ENCODE peak calls at places on chromosomes 11 and 22, in six cellular contexts. One of them, this sample, is unnamed. For H3K27me3, the result is how much of the 10 kb centered on the place peaks cover.

GRCh38 chr11:70203749-70204465 is 811 bp downstream of the FADD start:
- DNase-seq in esophagus muscularis mucosa: no peak
- DNase-seq in uterus: peak
- DNase-seq in K562: peak
- DNase-seq in heart left ventricle: peak
- DNase-seq in tibial nerve: no peak
- DNase-seq in this sample: peak

GRCh38 chr11:61516675-61517516 is 8.3 kb downstream of the LRRC10B start:
- DNase-seq in esophagus muscularis mucosa: no peak
- DNase-seq in uterus: no peak
- DNase-seq in K562: peak
- DNase-seq in heart left ventricle: no peak
- DNase-seq in tibial nerve: no peak
- DNase-seq in this sample: no peak

GRCh38 chr22:27879923-27880322 is 39.1 kb downstream of the PITPNB start:
- DNase-seq in esophagus muscularis mucosa: no peak
- DNase-seq in uterus: no peak
- DNase-seq in K562: peak
- DNase-seq in heart left ventricle: no peak
- DNase-seq in tibial nerve: no peak
- DNase-seq in this sample: no peak

GRCh38 chr11:120835601-120836228 is 188.2 kb upstream of the TBCEL start:
- DNase-seq in esophagus muscularis mucosa: no peak
- DNase-seq in uterus: no peak
- DNase-seq in K562: no peak
- DNase-seq in heart left ventricle: no peak
- DNase-seq in tibial nerve: no peak
- DNase-seq in this sample: no peak

GRCh38 chr11:72634472-72635095 is 39.6 kb downstream of the PDE2A start:
- DNase-seq in esophagus muscularis mucosa: no peak
- DNase-seq in uterus: peak
- DNase-seq in K562: no peak
- DNase-seq in heart left ventricle: no peak
- DNase-seq in tibial nerve: no peak
- DNase-seq in this sample: no peak

GRCh38 chr11:70608568-70609314 is 210.4 kb downstream of the CTTN start:
- DNase-seq in esophagus muscularis mucosa: no peak
- DNase-seq in uterus: no peak
- DNase-seq in K562: no peak
- DNase-seq in heart left ventricle: no peak
- DNase-seq in tibial nerve: no peak
- DNase-seq in this sample: no peak

GRCh38 chr11:128921790-128922189 is 20.9 kb downstream of the TP53AIP1 start:
- DNase-seq in esophagus muscularis mucosa: no peak
- DNase-seq in uterus: no peak
- DNase-seq in K562: no peak
- DNase-seq in heart left ventricle: no peak
- DNase-seq in tibial nerve: no peak
- DNase-seq in this sample: no peak

GRCh38 chr11:92728628-92729027 is 240.8 kb upstream of the MTNR1B start:
- DNase-seq in esophagus muscularis mucosa: no peak
- DNase-seq in uterus: no peak
- DNase-seq in K562: no peak
- DNase-seq in heart left ventricle: no peak
- DNase-seq in tibial nerve: no peak
- DNase-seq in this sample: no peak

GRCh38 chr11:6757373-6757967 is 14.3 kb downstream of the OR2AG2 start:
- DNase-seq in esophagus muscularis mucosa: peak
- DNase-seq in uterus: peak
- DNase-seq in K562: peak
- DNase-seq in heart left ventricle: peak
- DNase-seq in tibial nerve: no peak
- DNase-seq in this sample: peak

GRCh38 chr11:133928628-133929059 is 28.1 kb downstream of the IGSF9B start:
- DNase-seq in esophagus muscularis mucosa: no peak
- DNase-seq in uterus: no peak
- DNase-seq in K562: no peak
- DNase-seq in heart left ventricle: no peak
- DNase-seq in tibial nerve: no peak
- DNase-seq in this sample: no peak

GRCh38 chr11:36377759-36378553 is 81.9 kb downstream of the PRR5L start:
- DNase-seq in esophagus muscularis mucosa: no peak
- DNase-seq in uterus: no peak
- DNase-seq in K562: no peak
- DNase-seq in heart left ventricle: no peak
- DNase-seq in tibial nerve: no peak
- DNase-seq in this sample: no peak

GRCh38 chr11:67303132-67303988 is at the start of gene SSH3:
- DNase-seq in esophagus muscularis mucosa: no peak
- DNase-seq in uterus: peak
- DNase-seq in K562: no peak
- DNase-seq in heart left ventricle: peak
- DNase-seq in tibial nerve: peak
- DNase-seq in this sample: peak

GRCh38 chr11:15927196-15927865 is 429.0 kb downstream of the SOX6 start:
- DNase-seq in esophagus muscularis mucosa: no peak
- DNase-seq in uterus: no peak
- DNase-seq in K562: no peak
- DNase-seq in heart left ventricle: no peak
- DNase-seq in tibial nerve: no peak
- DNase-seq in this sample: no peak

GRCh38 chr22:23569716-23570115 is 10.4 kb downstream of the IGLL1 start:
- DNase-seq in esophagus muscularis mucosa: no peak
- DNase-seq in uterus: no peak
- DNase-seq in K562: no peak
- DNase-seq in heart left ventricle: no peak
- DNase-seq in tibial nerve: no peak
- DNase-seq in this sample: no peak

GRCh38 chr22:24230911-24231656 is 13.8 kb downstream of the GGT5 start:
- DNase-seq in esophagus muscularis mucosa: no peak
- DNase-seq in uterus: no peak
- DNase-seq in K562: peak
- DNase-seq in heart left ventricle: no peak
- DNase-seq in tibial nerve: no peak
- DNase-seq in this sample: no peak

GRCh38 chr11:19832901-19833300 is 120.3 kb downstream of the NAV2 start:
- DNase-seq in esophagus muscularis mucosa: no peak
- DNase-seq in uterus: no peak
- DNase-seq in K562: no peak
- DNase-seq in heart left ventricle: no peak
- DNase-seq in tibial nerve: no peak
- DNase-seq in this sample: no peak

GRCh38 chr11:46759196-46759595 is 40.2 kb downstream of the F2 start:
- DNase-seq in esophagus muscularis mucosa: no peak
- DNase-seq in uterus: no peak
- DNase-seq in K562: no peak
- DNase-seq in heart left ventricle: no peak
- DNase-seq in tibial nerve: no peak
- DNase-seq in this sample: no peak

GRCh38 chr11:106424111-106424510 is 346.6 kb downstream of the AASDHPPT start:
- DNase-seq in esophagus muscularis mucosa: no peak
- DNase-seq in uterus: no peak
- DNase-seq in K562: no peak
- DNase-seq in heart left ventricle: no peak
- DNase-seq in tibial nerve: no peak
- DNase-seq in this sample: no peak

GRCh38 chr11:85495918-85496317 is 131.2 kb downstream of the DLG2 start:
- DNase-seq in esophagus muscularis mucosa: no peak
- DNase-seq in uterus: no peak
- DNase-seq in K562: no peak
- DNase-seq in heart left ventricle: no peak
- DNase-seq in tibial nerve: no peak
- DNase-seq in this sample: no peak

GRCh38 chr11:87743002-87743401 is 432.2 kb downstream of the RAB38 start:
- DNase-seq in esophagus muscularis mucosa: no peak
- DNase-seq in uterus: no peak
- DNase-seq in K562: no peak
- DNase-seq in heart left ventricle: no peak
- DNase-seq in tibial nerve: no peak
- DNase-seq in this sample: no peak

GRCh38 chr11:68200639-68201038 is 12.5 kb downstream of the KMT5B start:
- DNase-seq in esophagus muscularis mucosa: no peak
- DNase-seq in uterus: no peak
- DNase-seq in K562: no peak
- DNase-seq in heart left ventricle: no peak
- DNase-seq in tibial nerve: no peak
- DNase-seq in this sample: no peak

GRCh38 chr11:19301336-19301735 is 60.6 kb upstream of the E2F8 start:
- DNase-seq in esophagus muscularis mucosa: no peak
- DNase-seq in uterus: no peak
- DNase-seq in K562: no peak
- DNase-seq in heart left ventricle: no peak
- DNase-seq in tibial nerve: no peak
- DNase-seq in this sample: no peak

DNA sequence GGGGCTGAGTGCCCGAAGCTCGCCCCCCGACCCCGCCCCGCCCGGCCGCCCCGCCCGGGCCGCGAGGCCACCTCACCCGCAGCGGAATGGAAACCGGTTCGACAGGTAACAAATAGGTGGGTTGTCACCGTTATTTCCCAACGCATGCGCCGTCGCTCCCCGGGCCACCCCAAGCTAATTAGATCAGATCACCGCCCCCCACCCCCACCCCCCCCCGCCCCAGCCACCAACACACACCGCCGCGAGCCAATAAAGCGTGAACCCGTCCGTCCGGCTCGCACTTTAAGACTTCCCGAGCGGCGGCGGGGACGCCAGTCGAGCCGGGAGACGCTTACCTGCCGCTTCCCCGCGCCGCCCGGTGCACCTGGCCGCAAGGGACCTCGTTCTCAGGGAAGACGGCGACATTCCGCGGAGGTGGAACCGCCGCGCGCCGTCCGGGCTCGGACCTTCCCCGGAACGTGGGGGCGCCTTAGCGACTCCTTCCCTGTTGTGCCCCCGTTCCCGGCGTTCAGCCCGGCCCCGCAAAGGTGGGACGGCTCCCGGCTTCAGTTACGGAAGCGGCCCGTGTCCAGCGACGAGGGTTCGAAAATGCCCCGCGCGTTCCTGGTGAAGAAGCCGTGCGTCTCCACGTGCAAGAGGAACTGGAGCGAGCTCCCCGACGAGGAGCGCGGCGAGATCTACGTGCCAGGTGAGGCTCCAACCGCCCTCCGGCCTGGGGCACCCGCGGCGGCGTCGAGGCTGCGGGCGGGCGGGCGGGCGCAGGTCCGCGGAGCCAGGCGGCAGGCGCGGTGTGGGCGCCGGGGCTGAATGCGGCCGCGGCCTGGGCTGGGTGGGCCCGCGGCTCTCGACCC is at the start of gene OVOL1:
- DNase-seq in esophagus muscularis mucosa: no peak
- DNase-seq in uterus: no peak
- DNase-seq in K562: no peak
- DNase-seq in heart left ventricle: no peak
- DNase-seq in tibial nerve: no peak
- DNase-seq in this sample: no peak
- H3K27me3 ChIP-seq in esophagus muscularis mucosa: under half
- H3K27me3 ChIP-seq in uterus: under half
- H3K27me3 ChIP-seq in K562: under half
- H3K27me3 ChIP-seq in heart left ventricle: under half
- H3K27me3 ChIP-seq in tibial nerve: under half
- H3K27me3 ChIP-seq in this sample: half or more

GRCh38 chr11:44065851-44066731 is at the start of gene ACCS:
- DNase-seq in esophagus muscularis mucosa: peak
- DNase-seq in uterus: peak
- DNase-seq in K562: peak
- DNase-seq in heart left ventricle: peak
- DNase-seq in tibial nerve: peak
- DNase-seq in this sample: peak
- TF ChIP-seq POLR2A in esophagus muscularis mucosa: no peak
- TF ChIP-seq POLR2A in uterus: peak
- TF ChIP-seq POLR2A in K562: peak
- TF ChIP-seq POLR2A in heart left ventricle: no peak
- TF ChIP-seq POLR2A in tibial nerve: peak
- TF ChIP-seq POLR2A in this sample: peak

GRCh38 chr11:94767701-94768601 is at the start of gene AMOTL1:
- DNase-seq in esophagus muscularis mucosa: peak
- DNase-seq in uterus: peak
- DNase-seq in K562: peak
- DNase-seq in heart left ventricle: peak
- DNase-seq in tibial nerve: peak
- DNase-seq in this sample: peak

GRCh38 chr11:94770563-94771120 is 2.5 kb downstream of the AMOTL1 start:
- DNase-seq in esophagus muscularis mucosa: no peak
- DNase-seq in uterus: no peak
- DNase-seq in K562: no peak
- DNase-seq in heart left ventricle: no peak
- DNase-seq in tibial nerve: no peak
- DNase-seq in this sample: no peak

GRCh38 chr11:94767292-94767690 is 865 bp upstream of the AMOTL1 start:
- DNase-seq in esophagus muscularis mucosa: no peak
- DNase-seq in uterus: no peak
- DNase-seq in K562: no peak
- DNase-seq in heart left ventricle: no peak
- DNase-seq in tibial nerve: no peak
- DNase-seq in this sample: no peak

GRCh38 chr11:94769897-94770296 is 1.7 kb downstream of the AMOTL1 start:
- DNase-seq in esophagus muscularis mucosa: no peak
- DNase-seq in uterus: no peak
- DNase-seq in K562: no peak
- DNase-seq in heart left ventricle: no peak
- DNase-seq in tibial nerve: no peak
- DNase-seq in this sample: peak

DNA sequence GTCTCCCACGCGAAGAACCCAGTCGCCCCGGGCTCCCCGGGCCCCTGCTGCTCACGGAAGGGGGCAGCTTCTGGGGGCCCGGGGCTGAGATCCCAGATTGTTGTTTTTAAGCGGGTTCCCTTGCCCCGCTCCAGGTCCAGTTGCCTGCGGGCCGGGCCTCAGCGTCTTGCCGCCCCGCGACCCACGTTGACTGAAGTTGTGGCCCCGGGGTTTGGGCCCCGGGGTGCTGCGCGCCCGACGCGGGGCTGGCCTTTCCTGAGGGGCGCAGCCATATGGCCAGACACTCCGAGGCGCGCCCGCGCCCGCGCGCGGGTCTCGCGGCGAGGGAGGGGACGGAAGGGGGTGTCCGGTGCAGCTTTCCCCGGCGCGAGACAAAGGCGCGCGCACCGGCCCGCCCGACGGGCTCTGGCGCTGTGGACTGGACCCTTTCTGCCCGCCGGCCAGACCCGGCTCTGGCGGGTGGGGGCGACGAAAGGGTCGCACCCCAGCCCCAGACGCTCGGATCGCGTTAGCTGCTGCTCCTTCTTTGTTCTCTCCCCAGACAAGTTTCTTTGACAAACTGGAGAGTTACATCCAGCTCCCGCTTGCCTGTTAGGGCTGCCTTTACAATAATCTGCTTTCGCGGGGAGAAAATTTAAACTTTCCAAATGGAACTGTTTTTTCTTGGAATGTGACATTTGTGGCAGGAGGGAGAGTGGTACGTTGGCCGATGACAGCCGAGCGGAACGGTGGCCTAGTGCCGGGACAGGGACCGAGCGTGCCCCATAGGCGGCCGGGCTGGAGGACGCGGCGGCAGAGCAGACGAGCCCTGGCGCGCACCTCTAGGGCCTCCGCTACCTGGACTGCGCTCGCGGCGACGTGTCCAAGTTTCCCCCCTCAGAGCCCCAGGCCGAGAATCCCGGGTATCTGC is 701 bp downstream of the AMOTL1 start:
- DNase-seq in esophagus muscularis mucosa: no peak
- DNase-seq in uterus: peak
- DNase-seq in K562: peak
- DNase-seq in heart left ventricle: peak
- DNase-seq in tibial nerve: peak
- DNase-seq in this sample: peak
- H3K27me3 ChIP-seq in esophagus muscularis mucosa: under half
- H3K27me3 ChIP-seq in uterus: under half
- H3K27me3 ChIP-seq in K562: under half
- H3K27me3 ChIP-seq in heart left ventricle: under half
- H3K27me3 ChIP-seq in tibial nerve: under half
- H3K27me3 ChIP-seq in this sample: under half

GRCh38 chr11:77175869-77176539 is 48.0 kb downstream of the MYO7A start:
- DNase-seq in esophagus muscularis mucosa: no peak
- DNase-seq in uterus: no peak
- DNase-seq in K562: no peak
- DNase-seq in heart left ventricle: peak
- DNase-seq in tibial nerve: no peak
- DNase-seq in this sample: peak
- TF ChIP-seq POLR2A in esophagus muscularis mucosa: no peak
- TF ChIP-seq POLR2A in uterus: no peak
- TF ChIP-seq POLR2A in K562: no peak
- TF ChIP-seq POLR2A in heart left ventricle: no peak
- TF ChIP-seq POLR2A in tibial nerve: no peak
- TF ChIP-seq POLR2A in this sample: no peak

This sample was measured in gastrocnemius medialis.